ENCODE peak calls at places on chromosomes 16 and 17, in ten cellular contexts. F is natural killer cell; T is activated CD8-positive, alpha-beta memory T cell treated with anti-CD3 and anti-CD28 coated beads, Interleukin-2, amount 10 ng/mL, durations not matched to agents 7 days and 5 days; X is heart right ventricle; C is heart left ventricle; U is left colon; Y is activated CD8-positive, alpha-beta T cell treated with anti-CD3 and anti-CD28 coated beads for 36 hours; L is T-helper 17 cell; R is DND-41; I is left lung. N is an unnamed sample.

GRCh38 chr16:58499615-58500328 is at the start of gene NDRG4:
- ATAC-seq in T (peak), I (peak), F (no peak), L (peak), U (peak), R (peak), Y (peak), X (peak), C (peak), N (peak)

GRCh38 chr16:1152123-1152638 is 725 bp upstream of the CACNA1H start:
- ATAC-seq in U (no peak), F (peak), C (no peak), X (no peak), I (no peak), Y (peak), R (no peak), T (peak), L (peak), N (peak)

GRCh38 chr16:57883953-57884654 is 81.8 kb upstream of the KIFC3 start:
- ATAC-seq in Y (no peak), C (peak), L (no peak), I (peak), U (no peak), R (no peak), T (no peak), F (no peak), X (no peak), N (no peak)

GRCh38 chr17:9261059-9262029 is 240.0 kb downstream of the NTN1 start:
- ATAC-seq in I (no peak), L (no peak), U (peak), C (no peak), T (no peak), Y (no peak), R (no peak), X (no peak), F (no peak), N (no peak)

GRCh38 chr16:27324851-27325301 is 11.1 kb downstream of the IL4R start:
- ATAC-seq in Y (no peak), T (no peak), L (no peak), R (no peak), C (no peak), F (no peak), X (no peak), I (peak), U (peak), N (no peak)

GRCh38 chr16:26816885-26817571 is 249.7 kb upstream of the C16orf82 start:
- ATAC-seq in R (peak), Y (peak), T (peak), X (no peak), U (no peak), C (no peak), L (no peak), F (no peak), I (no peak), N (no peak)

GRCh38 chr16:80656161-80656560 is 115.4 kb downstream of the DYNLRB2 start:
- ATAC-seq in I (no peak), Y (peak), U (no peak), X (no peak), F (no peak), L (peak), T (peak), C (no peak), R (no peak), N (no peak)

GRCh38 chr16:75044800-75045361 is 46.1 kb downstream of the ZNRF1 start:
- ATAC-seq in I (peak), X (peak), C (peak), R (no peak), T (no peak), Y (no peak), F (no peak), U (peak), L (no peak), N (no peak)

GRCh38 chr17:81939881-81940385 is 2.8 kb upstream of the PYCR1 start:
- ATAC-seq in F (no peak), Y (no peak), L (no peak), T (no peak), R (no peak), C (peak), I (no peak), X (peak), U (no peak), N (no peak)

GRCh38 chr16:67445913-67446907 is 15.3 kb downstream of the HSD11B2 start:
- ATAC-seq in L (no peak), X (peak), R (no peak), T (no peak), U (peak), I (no peak), Y (no peak), C (no peak), F (no peak), N (no peak)

GRCh38 chr16:71426880-71427615 is 14.8 kb downstream of the TLE7 start:
- ATAC-seq in C (no peak), I (no peak), Y (no peak), R (no peak), F (no peak), T (peak), L (no peak), X (no peak), U (no peak), N (peak)

GRCh38 chr17:15354256-15354655 is 12.9 kb upstream of the TEKT3 start:
- ATAC-seq in U (peak), X (no peak), R (no peak), I (no peak), C (no peak), L (no peak), Y (no peak), F (no peak), T (no peak), N (no peak)

GRCh38 chr17:41421116-41421515 is 3.3 kb downstream of the KRT37 start:
- ATAC-seq in U (no peak), L (no peak), I (no peak), F (no peak), C (no peak), R (no peak), Y (no peak), T (no peak), X (no peak), N (no peak)

GRCh38 chr17:78558181-78558850 is 18.9 kb downstream of the DNAH17 start:
- ATAC-seq in T (no peak), U (no peak), L (no peak), Y (peak), X (no peak), F (no peak), C (no peak), R (no peak), I (no peak), N (no peak)

GRCh38 chr17:5583426-5584382 is 605 bp downstream of the NLRP1 start:
- ATAC-seq in L (peak), U (no peak), T (peak), R (peak), X (peak), F (peak), Y (peak), I (peak), C (peak), N (peak)

GRCh38 chr16:21663889-21664647 is at the start of gene OTOA:
- ATAC-seq in I (peak), T (no peak), R (no peak), Y (peak), C (peak), F (peak), X (peak), U (peak), L (peak), N (peak)

GRCh38 chr16:78461496-78461938 is 362.1 kb downstream of the WWOX start:
- ATAC-seq in F (no peak), Y (no peak), U (peak), T (no peak), L (no peak), R (no peak), X (no peak), I (peak), C (no peak), N (no peak)

GRCh38 chr16:2687531-2688308 is 5.4 kb downstream of the KCTD5 start:
- ATAC-seq in R (no peak), L (no peak), C (no peak), X (no peak), Y (no peak), U (no peak), T (no peak), I (no peak), F (peak), N (no peak)

GRCh38 chr16:83779881-83780280 is 27.9 kb upstream of the HSBP1 start:
- ATAC-seq in C (no peak), F (no peak), T (no peak), I (no peak), R (no peak), L (no peak), X (peak), Y (no peak), U (no peak), N (no peak)

N was measured in activated CD4-positive, CD25-positive, alpha-beta regulatory T cell treated with anti-CD3 and anti-CD28 coated beads, Interleukin-2, amount 50 U/mL, for 24 hours.